ENCODE peak calls at places on chromosome 10, in nine cellular contexts. F is K562, I is fibroblast of lung, U is mammary epithelial cell, H is GM12878, J is PC-3, P is GM23248, C is endothelial cell of umbilical vein, V is HepG2. Y is an unnamed sample.

GRCh38 chr10:17029581-17030271 is 99.9 kb downstream of the CUBN start:
- DNase-seq in V (peak), P (peak), I (peak), F (peak), J (peak), U (peak), H (no peak), C (peak), Y (peak)

GRCh38 chr10:75019360-75019759 is 92.1 kb upstream of the SAMD8 start:
- DNase-seq in J (peak), U (peak), C (peak), F (peak), I (peak), H (no peak), V (no peak), P (peak), Y (no peak)

GRCh38 chr10:76209135-76209534 is 777.7 kb downstream of the LRMDA start:
- DNase-seq in U (no peak), P (peak), I (peak), F (no peak), H (no peak), V (no peak), C (no peak), J (peak), Y (no peak)

GRCh38 chr10:91197044-91197651 is 23.3 kb upstream of the PCGF5 start:
- DNase-seq in U (no peak), F (no peak), I (peak), J (no peak), V (no peak), H (no peak), P (peak), C (no peak), Y (peak)

GRCh38 chr10:126131338-126131737 is 235.0 kb downstream of the FANK1 start:
- DNase-seq in U (no peak), H (no peak), V (no peak), F (no peak), P (no peak), I (peak), J (no peak), C (no peak), Y (no peak)

GRCh38 chr10:121063744-121064143 is 212.6 kb downstream of the WDR11 start:
- DNase-seq in C (no peak), U (no peak), V (peak), F (no peak), P (no peak), I (no peak), H (no peak), J (no peak), Y (no peak)

GRCh38 chr10:96395931-96396877 is 37.4 kb upstream of the OPALIN start:
- DNase-seq in C (peak), H (no peak), P (peak), I (peak), U (peak), J (peak), F (peak), V (peak), Y (peak)

GRCh38 chr10:48289652-48290238 is 15.2 kb upstream of the FRMPD2 start:
- DNase-seq in C (peak), P (peak), U (peak), F (peak), V (peak), I (peak), H (no peak), J (peak), Y (peak)

GRCh38 chr10:68735119-68735518 is 14.1 kb downstream of the CCAR1 start:
- DNase-seq in P (no peak), V (no peak), U (no peak), J (no peak), I (no peak), F (no peak), H (no peak), C (no peak), Y (no peak)

GRCh38 chr10:132948351-132948750 is 6.0 kb upstream of the CFAP46 start:
- DNase-seq in F (no peak), J (no peak), U (no peak), P (no peak), H (no peak), C (no peak), I (no peak), V (no peak), Y (no peak)

GRCh38 chr10:2120781-2121180 is 383.5 kb upstream of the ADARB2 start:
- DNase-seq in F (no peak), C (no peak), I (no peak), P (no peak), J (no peak), V (no peak), H (no peak), U (no peak), Y (peak)

GRCh38 chr10:119404719-119405504 is 137.6 kb downstream of the RGS10 start:
- DNase-seq in P (no peak), C (peak), I (no peak), V (no peak), H (no peak), J (no peak), U (no peak), F (no peak), Y (peak)

GRCh38 chr10:131646551-131647525 is 254.0 kb upstream of the PPP2R2D start:
- DNase-seq in V (no peak), U (no peak), J (no peak), H (no peak), F (no peak), P (no peak), C (no peak), I (no peak), Y (peak)

GRCh38 chr10:12766222-12766621 is 235.3 kb downstream of the CCDC3 start:
- DNase-seq in J (no peak), I (no peak), H (no peak), P (no peak), V (no peak), U (no peak), C (no peak), F (no peak), Y (no peak)
- H3K9ac ChIP-seq in J (no peak), I (no peak), H (no peak), P (no peak), V (no peak), U (no peak), C (no peak), F (no peak), Y (no peak)

DNA sequence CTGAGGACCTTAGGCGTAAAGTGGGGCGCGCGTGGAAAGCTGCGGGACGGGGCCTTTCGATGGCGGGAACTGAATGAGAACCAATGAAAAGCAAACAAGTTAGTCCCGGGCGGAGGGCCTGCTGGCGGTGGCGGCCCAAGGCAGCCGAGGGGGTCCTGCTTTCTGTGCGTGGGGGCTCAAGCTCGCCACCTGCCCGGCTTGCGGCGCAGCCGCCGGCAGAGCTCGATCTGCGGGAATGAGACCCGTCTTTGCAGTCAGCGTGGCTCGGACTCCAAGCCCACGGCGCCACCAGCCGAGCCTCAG is 477 bp upstream of the CXCL12 start:
- DNase-seq in P (no peak), J (no peak), U (no peak), H (no peak), F (no peak), C (no peak), I (no peak), V (no peak), Y (peak)
- TF ChIP-seq EZH2 in P (no peak), J (peak), U (no peak), H (no peak), F (no peak), C (no peak), I (no peak), V (no peak), Y (peak)

DNA sequence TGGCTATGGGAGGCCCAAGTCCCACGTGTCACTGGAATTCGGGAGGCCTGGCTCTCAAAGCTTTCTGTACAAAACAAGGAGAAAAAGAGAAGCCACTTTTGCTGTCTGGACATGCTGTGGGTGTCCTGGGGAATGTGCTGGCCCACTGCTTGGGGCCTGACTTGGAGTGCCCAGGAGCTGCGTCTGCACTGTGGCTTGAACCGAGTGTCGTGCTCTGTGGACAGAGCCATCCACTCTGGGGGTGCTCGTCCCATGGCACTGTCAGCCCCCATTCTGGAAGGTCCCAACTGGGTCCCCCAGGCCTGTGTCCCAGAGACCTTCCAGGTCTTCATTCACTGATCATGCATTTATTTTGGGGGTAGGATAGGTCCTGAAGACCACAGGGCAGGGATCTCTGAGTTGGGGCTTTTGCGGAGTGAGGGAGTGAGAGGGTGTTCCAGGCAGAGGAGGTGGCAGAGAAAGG is 138.0 kb downstream of the LHPP start:
- DNase-seq in I (no peak), C (no peak), U (no peak), J (no peak), P (no peak), H (no peak), F (no peak), V (no peak), Y (no peak)
- H3K9ac ChIP-seq in I (no peak), C (no peak), U (no peak), J (no peak), P (no peak), H (no peak), F (no peak), V (no peak), Y (no peak)

GRCh38 chr10:93600861-93601773 is at the start of gene RBP4:
- DNase-seq in I (peak), V (peak), U (no peak), H (no peak), F (no peak), P (peak), J (peak), C (peak), Y (peak)
- TF ChIP-seq EZH2 in I (peak), V (no peak), U (peak), H (no peak), F (no peak), P (no peak), J (no peak), C (peak), Y (peak)